ENCODE peak calls at places on chromosomes 11 and 22, in ten cellular contexts. M is activated T-helper 1 cell treated with anti-CD3 and anti-CD28 coated beads, Interleukin-12 subunit alpha, Interleukin-12 subunit beta, Interleukin-2, Interleukin-4 antibody, amounts not matched to agents 30 ng/mL and 10 ng/mL and 1 ng/mL, durations not matched to agents 14 hours and 24 hours and 36 hours; G is small intestine; E is AG20443; U is NCI-H774; H is HT1080; I is COR-L47; X is HFFc6; D is T-helper 17 cell; N is cardiac fibroblast. F is an unnamed sample.

GRCh38 chr11:100072131-100072530 is 615.0 kb upstream of the ARHGAP42 start:
- DNase-seq in X (no peak), N (no peak), I (no peak), H (no peak), D (no peak), E (no peak), M (no peak), G (peak; percentile 3), U (no peak), F (no peak)

GRCh38 chr22:44318751-44319150 is 6.0 kb upstream of the SHISAL1 start:
- DNase-seq in G (no peak), D (no peak), H (no peak), E (no peak), N (no peak), X (no peak), I (no peak), M (no peak), U (no peak), F (no peak)

GRCh38 chr22:43829448-43829821 is 17.3 kb upstream of the EFCAB6 start:
- DNase-seq in H (no peak), G (no peak), D (no peak), U (no peak), E (peak; percentile 71), N (no peak), X (no peak), M (no peak), I (no peak), F (no peak)

GRCh38 chr11:130051077-130051476 is 18.6 kb upstream of the APLP2 start:
- DNase-seq in N (peak; percentile 37), G (no peak), E (peak; percentile 37), M (no peak), H (no peak), D (no peak), X (peak; percentile 11), U (no peak), I (no peak), F (peak; percentile 30)

GRCh38 chr11:70481625-70482528 is 83.5 kb downstream of the CTTN start:
- DNase-seq in H (peak; percentile 38), I (no peak), N (peak; percentile 52), G (peak; percentile 83), E (peak; percentile 82), X (peak; percentile 65), D (no peak), M (no peak), U (no peak), F (peak; percentile 80)

GRCh38 chr11:36295926-36296325 is at the start of gene PRR5L:
- DNase-seq in I (no peak), D (no peak), U (no peak), E (no peak), N (no peak), M (no peak), G (no peak), H (no peak), X (no peak), F (no peak)

GRCh38 chr11:112889446-112889845 is 71.8 kb upstream of the NCAM1 start:
- DNase-seq in U (no peak), M (no peak), I (no peak), G (no peak), N (no peak), H (no peak), X (no peak), D (no peak), E (no peak), F (no peak)

GRCh38 chr11:73106347-73106746 is 35.8 kb downstream of the FCHSD2 start:
- DNase-seq in U (no peak), X (no peak), E (no peak), G (no peak), I (no peak), D (no peak), N (no peak), M (no peak), H (no peak), F (no peak)

GRCh38 chr11:75302346-75302745 is 49.1 kb downstream of the ARRB1 start:
- DNase-seq in E (no peak), D (no peak), H (no peak), U (no peak), X (no peak), G (no peak), N (no peak), M (no peak), I (no peak), F (no peak)

GRCh38 chr11:96228472-96228871 is 114.5 kb downstream of the MAML2 start:
- DNase-seq in I (no peak), H (peak; percentile 93), U (no peak), E (peak; percentile 58), X (peak; percentile 80), D (no peak), N (peak; percentile 94), M (no peak), G (no peak), F (peak; percentile 92)

GRCh38 chr11:56848105-56848809 is 99.8 kb upstream of the OR9G4 start:
- DNase-seq in E (no peak), G (no peak), N (no peak), X (no peak), M (no peak), D (no peak), U (no peak), I (no peak), H (no peak), F (no peak)

GRCh38 chr11:133350045-133350444 is 182.3 kb downstream of the OPCML start:
- DNase-seq in G (no peak), U (no peak), E (no peak), D (no peak), I (no peak), N (no peak), M (no peak), H (no peak), X (no peak), F (no peak)

GRCh38 chr11:132122701-132123100 is 752.3 kb downstream of the NTM start:
- DNase-seq in X (no peak), H (no peak), E (no peak), U (no peak), G (no peak), I (no peak), D (no peak), M (no peak), N (no peak), F (no peak)

GRCh38 chr11:76835928-76836612 is 24.6 kb upstream of the ACER3 start:
- DNase-seq in M (no peak), I (peak; percentile 70), N (peak; percentile 88), G (peak; percentile 84), D (no peak), X (peak; percentile 55), H (peak; percentile 33), E (peak; percentile 86), U (no peak), F (peak; percentile 94)

GRCh38 chr22:19419086-19419463 is 12.5 kb downstream of the HIRA start:
- DNase-seq in M (no peak), G (no peak), D (no peak), X (no peak), H (no peak), E (no peak), U (no peak), I (no peak), N (no peak), F (no peak)

GRCh38 chr11:77109236-77110019 is 6.8 kb downstream of the OMP start:
- DNase-seq in I (no peak), X (peak; percentile 33), U (no peak), D (no peak), E (peak; percentile 55), G (no peak), M (no peak), N (peak; percentile 65), H (peak; percentile 29), F (no peak)

GRCh38 chr11:125141686-125142535 is 22.6 kb upstream of the PKNOX2 start:
- DNase-seq in I (peak; percentile 9), D (peak; percentile 50), X (no peak), E (peak; percentile 83), G (peak; percentile 7), H (peak; percentile 43), U (no peak), N (peak; percentile 45), M (peak; percentile 23), F (peak; percentile 40)

GRCh38 chr11:23954730-23955129 is 542.1 kb upstream of the LUZP2 start:
- DNase-seq in I (no peak), G (no peak), M (no peak), E (no peak), H (no peak), N (no peak), U (no peak), X (no peak), D (no peak), F (no peak)

GRCh38 chr11:115939726-115940421 is 435.7 kb upstream of the CADM1 start:
- DNase-seq in E (no peak), H (no peak), X (no peak), N (no peak), G (peak; percentile 21), U (peak; percentile 70), D (no peak), M (no peak), I (peak; percentile 78), F (no peak)

GRCh38 chr11:31412946-31413345 is 43.3 kb downstream of the DNAJC24 start:
- DNase-seq in D (no peak), H (peak; percentile 27), I (no peak), N (peak; percentile 38), X (peak; percentile 50), E (peak; percentile 15), M (no peak), G (no peak), U (no peak), F (peak; percentile 10)

GRCh38 chr11:14520902-14521151 is 641 bp upstream of the PSMA1 start:
- DNase-seq in U (no peak), N (no peak), X (no peak), E (no peak), H (no peak), G (no peak), I (peak; percentile 27), M (no peak), D (no peak), F (no peak)

GRCh38 chr11:15613799-15614198 is 499.1 kb downstream of the INSC start:
- DNase-seq in D (no peak), I (no peak), M (no peak), G (no peak), N (no peak), U (no peak), E (no peak), H (no peak), X (no peak), F (no peak)

GRCh38 chr11:112179601-112180000 is 4.3 kb downstream of the BCO2 start:
- DNase-seq in H (no peak), I (no peak), U (no peak), D (no peak), X (no peak), N (no peak), G (no peak), E (no peak), M (no peak), F (no peak)

GRCh38 chr11:121671276-121672168 is 218.8 kb upstream of the SORL1-AS1 start:
- DNase-seq in G (no peak), X (no peak), D (no peak), N (peak; percentile 54), M (no peak), E (no peak), I (no peak), U (peak; percentile 69), H (no peak), F (no peak)

GRCh38 chr11:76721755-76722677 is 51.5 kb upstream of the LRRC32 start:
- DNase-seq in G (peak; percentile 78), D (peak; percentile 71), H (peak; percentile 65), X (peak; percentile 67), U (peak; percentile 69), I (peak; percentile 74), E (peak; percentile 88), N (peak; percentile 86), M (peak; percentile 56), F (peak; percentile 75)

GRCh38 chr11:5486421-5486820 is 2.1 kb upstream of the OR52D1 start:
- DNase-seq in X (no peak), M (no peak), I (no peak), H (no peak), G (no peak), E (no peak), U (no peak), N (no peak), D (no peak), F (no peak)

GRCh38 chr11:99916078-99916477 is 771.0 kb upstream of the ARHGAP42 start:
- DNase-seq in X (no peak), U (no peak), I (no peak), D (no peak), G (no peak), M (no peak), E (no peak), H (no peak), N (no peak), F (no peak)

GRCh38 chr22:31449521-31449920 is 40.1 kb downstream of the EIF4ENIF1 start:
- DNase-seq in E (no peak), X (no peak), G (no peak), N (no peak), U (no peak), I (no peak), D (no peak), H (no peak), M (no peak), F (no peak)